ENCODE peak calls at places on chromosomes 7 and 10, in four cellular contexts. D is astrocyte of the cerebellum, B is IMR-90, V is AG10803. Z is an unnamed sample.

GRCh38 chr10:52551036-52551435 is 221.5 kb downstream of the MBL2 start:
- DNase-seq in D (no peak), B (no peak), V (no peak), Z (peak)

GRCh38 chr7:8418627-8419245 is 14.7 kb upstream of the NXPH1 start:
- DNase-seq in D (peak), B (peak), V (peak), Z (peak)

GRCh38 chr10:97321032-97321806 is 2.1 kb downstream of the FRAT1 start:
- DNase-seq in D (no peak), B (no peak), V (no peak), Z (no peak)

GRCh38 chr10:33303988-33304387 is 30.5 kb downstream of the NRP1 start:
- DNase-seq in D (no peak), B (no peak), V (peak), Z (no peak)

GRCh38 chr10:113047605-113047962 is 97.5 kb downstream of the TCF7L2 start:
- DNase-seq in D (peak), B (no peak), V (no peak), Z (no peak)

GRCh38 chr10:131312261-131312801 is 810 bp upstream of the TCERG1L start:
- DNase-seq in D (no peak), B (no peak), V (no peak), Z (no peak)

GRCh38 chr7:21923663-21924062 is 22.0 kb downstream of the CDCA7L start:
- DNase-seq in D (no peak), B (peak), V (no peak), Z (no peak)

GRCh38 chr7:458511-459245 is 61.0 kb downstream of the PDGFA start:
- DNase-seq in D (no peak), B (no peak), V (no peak), Z (no peak)

GRCh38 chr10:10824611-10825148 is 193.0 kb upstream of the CELF2 start:
- DNase-seq in D (peak), B (peak), V (peak), Z (peak)

GRCh38 chr10:60414111-60414510 is 24.4 kb upstream of the ANK3 start:
- DNase-seq in D (no peak), B (no peak), V (peak), Z (no peak)

GRCh38 chr7:44105832-44106231 is 1.7 kb downstream of the AEBP1 start:
- DNase-seq in D (no peak), B (no peak), V (no peak), Z (no peak)

GRCh38 chr10:4062072-4062471 is 277.1 kb upstream of the KLF6 start:
- DNase-seq in D (no peak), B (no peak), V (peak), Z (no peak)

GRCh38 chr7:25347360-25347759 is 119.1 kb upstream of the NPVF start:
- DNase-seq in D (no peak), B (no peak), V (no peak), Z (no peak)

GRCh38 chr7:77765906-77766800 is 32.1 kb downstream of the TMEM60 start:
- DNase-seq in D (no peak), B (peak), V (peak), Z (peak)

GRCh38 chr7:81924494-81924893 is 154.6 kb upstream of the HGF start:
- DNase-seq in D (no peak), B (no peak), V (no peak), Z (no peak)

GRCh38 chr10:102735065-102735562 is 8.6 kb upstream of the WBP1L start:
- DNase-seq in D (no peak), B (no peak), V (peak), Z (no peak)

GRCh38 chr7:80014507-80014906 is 120.1 kb upstream of the GNAI1 start:
- DNase-seq in D (peak), B (peak), V (peak), Z (peak)

GRCh38 chr10:121073743-121074142 is 222.6 kb downstream of the WDR11 start:
- DNase-seq in D (no peak), B (no peak), V (no peak), Z (no peak)

GRCh38 chr7:31051598-31052503 is at the start of gene ADCYAP1R1:
- DNase-seq in D (no peak), B (no peak), V (no peak), Z (no peak)
- H3K4me3 ChIP-seq in D (peak), B (no peak), V (no peak), Z (no peak)

GRCh38 chr10:110016037-110016436 is 8.3 kb downstream of the ADD3 start:
- DNase-seq in D (no peak), B (peak), V (peak), Z (no peak)
- TF ChIP-seq CTCF in D (peak), B (peak), V (peak), Z (peak)

GRCh38 chr10:72276421-72277339 is 3.0 kb downstream of the DDIT4 start:
- DNase-seq in D (no peak), B (peak), V (peak), Z (no peak)
- H3K4me3 ChIP-seq in D (peak), B (peak), V (peak), Z (peak)

DNA sequence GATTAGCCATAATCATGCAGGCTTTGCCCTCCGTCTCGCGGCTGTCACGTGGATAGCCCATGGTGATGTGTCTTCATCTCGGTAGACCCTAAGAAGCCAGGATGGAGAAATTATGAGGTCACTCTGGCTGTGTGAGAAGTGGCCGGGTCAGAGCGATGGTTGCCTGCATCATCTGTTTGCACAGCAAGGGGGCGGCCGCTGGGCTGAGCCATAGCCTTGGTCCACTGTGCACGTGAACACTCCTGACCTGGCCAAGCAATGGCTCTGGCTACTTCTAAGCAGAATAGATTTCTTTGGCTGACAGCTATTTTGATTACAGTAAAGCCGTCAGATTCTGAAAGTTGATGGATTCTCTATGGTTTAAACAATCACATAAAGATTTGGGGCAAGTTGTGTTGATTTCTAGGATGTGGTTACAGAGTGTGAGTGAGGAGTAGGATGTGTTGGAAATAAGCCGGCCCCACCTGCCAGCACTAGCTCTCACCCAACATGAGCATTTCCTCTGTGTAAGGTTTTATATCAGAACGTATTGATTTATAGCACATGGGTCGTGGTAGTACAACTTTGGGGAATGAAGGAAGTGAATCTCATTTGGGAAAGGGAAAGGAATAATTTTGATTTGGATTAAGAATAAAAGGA is 214.4 kb upstream of the GPR26 start:
- DNase-seq in D (no peak), B (no peak), V (no peak), Z (no peak)
- TF ChIP-seq CTCF in D (no peak), B (no peak), V (no peak), Z (no peak)

GRCh38 chr7:116528008-116528789 is 3.4 kb downstream of the CAV1 start:
- DNase-seq in D (peak), B (peak), V (peak), Z (peak)

GRCh38 chr7:116530107-116530820 is 5.4 kb downstream of the CAV1 start:
- DNase-seq in D (no peak), B (no peak), V (peak), Z (no peak)

GRCh38 chr7:116526897-116527296 is 2.1 kb downstream of the CAV1 start:
- DNase-seq in D (no peak), B (no peak), V (no peak), Z (no peak)

GRCh38 chr7:116527521-116527920 is 2.7 kb downstream of the CAV1 start:
- DNase-seq in D (no peak), B (peak), V (no peak), Z (no peak)

GRCh38 chr7:116529250-116529649 is 4.4 kb downstream of the CAV1 start:
- DNase-seq in D (no peak), B (no peak), V (no peak), Z (no peak)
- H3K4me3 ChIP-seq in D (peak), B (no peak), V (peak), Z (peak)

GRCh38 chr7:54783952-54784351 is 24.9 kb upstream of the SEC61G start:
- DNase-seq in D (no peak), B (no peak), V (no peak), Z (no peak)

GRCh38 chr7:54792383-54792782 is 33.4 kb upstream of the SEC61G start:
- DNase-seq in D (no peak), B (no peak), V (no peak), Z (no peak)

GRCh38 chr7:54782829-54783228 is 23.8 kb upstream of the SEC61G start:
- DNase-seq in D (no peak), B (no peak), V (no peak), Z (no peak)

GRCh38 chr7:54785261-54785660 is 26.2 kb upstream of the SEC61G start:
- DNase-seq in D (no peak), B (peak), V (no peak), Z (no peak)

DNA sequence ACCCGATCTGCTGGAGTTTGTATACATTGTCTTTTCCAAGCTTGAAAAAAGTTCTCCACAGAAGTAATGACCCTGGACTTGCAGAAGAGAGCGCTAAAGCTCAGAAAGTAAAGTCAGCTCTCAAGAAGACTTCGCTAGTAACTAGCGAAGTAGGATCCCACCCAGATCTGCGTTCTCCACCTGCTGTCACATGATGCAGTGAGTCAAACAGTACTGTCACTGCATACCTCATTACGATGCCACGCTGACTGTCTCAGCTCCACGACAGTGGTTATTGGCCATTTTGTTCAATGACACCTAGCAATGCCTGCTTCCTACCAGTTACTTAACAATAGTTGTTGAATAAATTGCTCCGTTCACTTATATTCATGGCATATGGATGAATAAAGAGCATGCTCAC is 29.7 kb upstream of the SEC61G start:
- DNase-seq in D (peak), B (peak), V (peak), Z (peak)
- TF ChIP-seq CTCF in D (peak), B (peak), V (peak), Z (peak)